ENCODE peak calls at places on chromosomes 5 and 9, in seven cellular contexts. V, U, G, W, R, Z and J are unnamed samples.

GRCh38 chr9:104866186-104866585 is 61.8 kb downstream of the ABCA1 start:
- DNase-seq in G (no peak), V (no peak), R (no peak), W (no peak), U (no peak), Z (no peak), J (no peak)

GRCh38 chr5:24621809-24622208 is 23.0 kb downstream of the CDH10 start:
- DNase-seq in R (no peak), Z (no peak), G (no peak), W (peak; percentile 16), V (no peak), U (no peak), J (no peak)

GRCh38 chr9:85744481-85744880 is 2.7 kb upstream of the AGTPBP1 start:
- DNase-seq in G (no peak), V (no peak), U (no peak), Z (no peak), W (peak; percentile 20), R (no peak), J (no peak)

GRCh38 chr9:89743216-89743575 is 138.4 kb downstream of the GADD45G start:
- DNase-seq in U (peak; percentile 19), Z (no peak), G (no peak), R (no peak), V (no peak), W (peak; percentile 25), J (peak; percentile 84)

GRCh38 chr5:52989025-52989780 is at the start of gene ITGA2:
- DNase-seq in G (peak; percentile 72), Z (peak; percentile 26), U (no peak), W (peak; percentile 9), R (no peak), V (peak; percentile 83), J (peak; percentile 22)

GRCh38 chr5:128358826-128359225 is 179.2 kb downstream of the FBN2 start:
- DNase-seq in Z (no peak), G (no peak), U (no peak), W (no peak), V (no peak), R (no peak), J (no peak)

GRCh38 chr5:151081426-151082273 is 816 bp upstream of the TNIP1 start:
- DNase-seq in U (no peak), V (no peak), W (peak; percentile 48), R (no peak), G (no peak), Z (no peak), J (no peak)

GRCh38 chr5:179558912-179559279 is 8.5 kb downstream of the RUFY1 start:
- DNase-seq in G (peak; percentile 69), U (no peak), R (no peak), Z (peak; percentile 45), W (no peak), V (peak; percentile 69), J (no peak)

GRCh38 chr5:19615661-19616060 is 372.3 kb downstream of the CDH18 start:
- DNase-seq in Z (no peak), R (no peak), G (no peak), U (no peak), V (no peak), W (no peak), J (no peak)

GRCh38 chr9:78541868-78542267 is 244.9 kb downstream of the PSAT1 start:
- DNase-seq in G (no peak), Z (no peak), U (no peak), R (no peak), V (no peak), W (no peak), J (no peak)

GRCh38 chr5:980001-980588 is 28.5 kb upstream of the NKD2 start:
- DNase-seq in G (no peak), U (no peak), W (no peak), V (no peak), R (no peak), Z (no peak), J (no peak)

GRCh38 chr5:151686673-151687378 is at the start of gene SPARC:
- DNase-seq in W (peak; percentile 93), V (peak; percentile 79), R (peak; percentile 87), U (no peak), Z (peak; percentile 84), G (no peak), J (peak; percentile 78)

GRCh38 chr5:132353593-132353992 is 15.9 kb upstream of the SLC22A5 start:
- DNase-seq in U (no peak), Z (no peak), W (no peak), R (no peak), G (no peak), V (no peak), J (no peak)

GRCh38 chr5:9497347-9497746 is 48.5 kb downstream of the SEMA5A start:
- DNase-seq in U (no peak), V (no peak), G (no peak), W (no peak), Z (no peak), R (no peak), J (no peak)

GRCh38 chr9:98641675-98642074 is 67.1 kb downstream of the GABBR2 start:
- DNase-seq in G (no peak), Z (no peak), U (no peak), W (no peak), R (no peak), V (no peak), J (no peak)

GRCh38 chr5:122896598-122897282 is 51.3 kb downstream of the SNX24 start:
- DNase-seq in V (no peak), W (peak; percentile 16), U (no peak), R (no peak), G (no peak), Z (no peak), J (peak; percentile 14)

GRCh38 chr5:53712327-53712726 is 151.9 kb downstream of the NDUFS4 start:
- DNase-seq in Z (no peak), U (no peak), V (no peak), G (no peak), W (no peak), R (no peak), J (no peak)

GRCh38 chr5:55308254-55308836 is 556 bp downstream of the MTREX start:
- DNase-seq in U (no peak), G (peak; percentile 46), V (no peak), R (no peak), W (peak; percentile 44), Z (no peak), J (peak; percentile 45)

GRCh38 chr5:180391276-180391675 is 38.1 kb upstream of the GFPT2 start:
- DNase-seq in G (no peak), Z (no peak), W (no peak), R (no peak), V (no peak), U (no peak), J (no peak)

GRCh38 chr9:107142896-107143603 is 140.0 kb upstream of the RAD23B start:
- DNase-seq in R (no peak), U (no peak), Z (no peak), W (no peak), V (no peak), G (no peak), J (no peak)

DNA sequence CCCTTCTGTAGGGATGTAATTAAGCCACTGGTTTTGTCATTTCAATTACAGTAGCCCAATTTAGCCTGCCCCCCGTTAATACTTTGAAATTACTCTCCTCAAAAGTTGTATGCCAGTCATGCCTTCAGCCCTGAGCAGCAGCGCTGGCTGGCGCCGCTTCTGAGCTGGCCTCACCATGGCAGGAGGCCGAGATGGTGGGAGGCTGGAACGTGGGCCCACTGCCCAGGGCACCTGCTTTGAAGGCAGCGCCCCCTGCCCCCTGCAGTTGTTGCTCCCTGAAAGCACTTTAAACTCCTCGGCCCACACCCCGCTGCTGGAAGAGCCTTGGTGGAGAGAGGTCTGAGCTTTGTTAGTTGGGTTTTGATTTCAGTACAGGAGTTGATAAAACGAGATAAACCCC is 9.2 kb downstream of the MVB12B start:
- DNase-seq in Z (no peak), W (no peak), R (no peak), G (no peak), V (no peak), U (no peak), J (no peak)
- H3K4me3 ChIP-seq in Z (no peak overlapping the region), W (no peak overlapping the region), R (no peak overlapping the region), G (no peak overlapping the region), V (no peak overlapping the region), U (no peak overlapping the region), J (no peak overlapping the region)

DNA sequence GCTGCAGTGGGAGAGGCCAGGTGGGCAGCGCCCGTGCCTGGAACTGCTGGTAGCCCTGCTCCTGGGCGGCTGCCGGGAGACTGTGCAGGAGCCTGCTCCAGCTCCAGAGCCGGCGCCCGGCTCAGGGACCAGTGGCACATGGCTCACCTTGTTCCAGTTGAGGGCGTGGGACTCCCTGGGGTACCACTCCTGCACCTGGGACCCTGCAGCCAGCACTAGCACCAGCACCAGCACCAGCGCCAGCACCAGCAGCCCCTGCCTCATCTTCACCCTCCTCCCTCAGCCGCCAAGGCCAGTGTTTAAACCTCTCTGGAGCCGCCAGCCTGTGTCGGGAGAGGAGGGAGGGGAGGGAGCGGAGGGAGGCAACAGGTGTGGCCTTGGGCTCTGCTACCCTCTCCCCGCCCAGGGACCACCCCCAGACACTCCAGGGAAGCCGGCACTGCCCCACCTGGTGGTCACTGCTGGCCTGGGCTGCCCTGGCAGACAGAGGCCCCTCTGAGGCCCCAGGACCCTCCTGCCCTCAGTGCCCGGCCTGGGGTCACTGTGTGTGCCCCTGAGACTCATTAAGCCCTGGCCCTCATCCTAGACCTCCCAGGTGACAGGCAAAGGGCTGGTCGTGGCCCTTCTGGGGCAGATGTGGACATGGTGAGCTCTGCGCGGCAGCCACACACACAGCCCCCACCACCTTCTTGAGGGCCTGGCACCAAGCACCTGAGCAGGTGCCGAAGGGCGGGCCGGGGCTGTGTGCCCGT is at the start of gene LCN10:
- DNase-seq in Z (no peak), V (no peak), G (no peak), R (no peak), W (no peak), U (no peak), J (no peak)
- TF ChIP-seq CTCF in Z (no peak), V (no peak), G (peak; percentile 10), R (peak; percentile 42), W (peak; percentile 27), U (no peak), J (no peak)

DNA sequence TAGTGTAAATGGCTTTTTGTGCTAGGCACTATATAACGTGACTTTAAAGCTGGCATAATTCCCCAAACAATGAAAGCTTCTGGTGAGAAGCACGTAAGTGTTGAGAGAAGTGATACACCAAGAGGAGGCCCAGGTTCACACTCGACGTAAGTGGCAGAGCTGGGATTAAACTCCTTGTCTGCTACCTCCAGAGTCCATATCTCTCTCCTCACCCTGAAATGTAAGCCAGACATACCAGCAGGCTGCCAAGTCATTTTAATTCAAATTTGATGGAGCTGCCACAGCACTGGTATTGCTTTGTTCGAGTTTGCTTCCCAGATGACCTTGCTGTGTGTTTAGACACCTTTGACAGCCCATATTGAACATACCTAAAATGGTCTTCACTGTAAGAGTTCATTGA is 319.7 kb downstream of the GLIS3 start:
- DNase-seq in W (no peak), G (no peak), R (no peak), V (no peak), Z (no peak), U (no peak), J (no peak)
- H3K4me3 ChIP-seq in W (no peak overlapping the region), G (no peak overlapping the region), R (no peak overlapping the region), V (no peak overlapping the region), Z (no peak overlapping the region), U (no peak overlapping the region), J (no peak overlapping the region)

GRCh38 chr5:11888221-11888620 is 16.0 kb downstream of the CTNND2 start:
- DNase-seq in U (no peak), Z (no peak), R (no peak), G (no peak), V (no peak), W (no peak), J (no peak)

GRCh38 chr5:11894992-11895391 is 9.3 kb downstream of the CTNND2 start:
- DNase-seq in W (no peak), G (no peak), Z (no peak), V (no peak), R (no peak), U (no peak), J (no peak)

GRCh38 chr5:11892832-11893231 is 11.4 kb downstream of the CTNND2 start:
- DNase-seq in G (no peak), Z (no peak), U (no peak), V (no peak), R (no peak), W (no peak), J (no peak)

GRCh38 chr5:11890777-11891176 is 13.5 kb downstream of the CTNND2 start:
- DNase-seq in U (no peak), V (no peak), G (no peak), Z (no peak), R (no peak), W (no peak), J (no peak)
- TF ChIP-seq CTCF in U (no peak), V (no peak), G (no peak), Z (no peak), R (no peak), W (no peak), J (no peak)